ENCODE peak calls at places on chromosome 14, in seven cellular contexts. G is epithelial cell of esophagus, A is Peyer's patch, L is brain microvascular endothelial cell, Y is NB4, Q is PC-9, J is choroid plexus epithelial cell. V is an unnamed sample.

GRCh38 chr14:72715215-72715909 is 178.5 kb downstream of the DPF3 start:
- DNase-seq in G (no peak), A (no peak), L (no peak), Y (peak), Q (no peak), J (no peak), V (no peak)

GRCh38 chr14:77157716-77158115 is 16.1 kb upstream of the ZDHHC22 start:
- DNase-seq in G (no peak), A (peak), L (no peak), Y (no peak), Q (no peak), J (no peak), V (no peak)

GRCh38 chr14:84312551-84312950 is 1217.4 kb upstream of the FLRT2 start:
- DNase-seq in G (no peak), A (no peak), L (no peak), Y (no peak), Q (no peak), J (no peak), V (no peak)

GRCh38 chr14:65745396-65746190 is 333.1 kb downstream of the FUT8 start:
- DNase-seq in G (peak), A (no peak), L (no peak), Y (peak), Q (no peak), J (no peak), V (no peak)

GRCh38 chr14:96688629-96689028 is 108.6 kb upstream of the VRK1 start:
- DNase-seq in G (no peak), A (no peak), L (no peak), Y (peak), Q (no peak), J (no peak), V (no peak)

GRCh38 chr14:76926521-76927251 is 100.5 kb downstream of the LRRC74A start:
- DNase-seq in G (peak), A (peak), L (peak), Y (peak), Q (no peak), J (peak), V (no peak)

GRCh38 chr14:63727231-63727735 is 582 bp downstream of the SGPP1 start:
- DNase-seq in G (peak), A (peak), L (peak), Y (no peak), Q (no peak), J (peak), V (no peak)

GRCh38 chr14:22432348-22432976 is 156.6 kb downstream of the DAD1 start:
- DNase-seq in G (peak), A (no peak), L (peak), Y (peak), Q (peak), J (peak), V (peak)

GRCh38 chr14:52023518-52023917 is 34.2 kb downstream of the RTRAF start:
- DNase-seq in G (peak), A (no peak), L (peak), Y (no peak), Q (no peak), J (peak), V (peak)

GRCh38 chr14:31678421-31679249 is 117.4 kb downstream of the NUBPL start:
- DNase-seq in G (no peak), A (no peak), L (no peak), Y (no peak), Q (no peak), J (no peak), V (no peak)

GRCh38 chr14:91264151-91265150 is 19.9 kb upstream of the GPR68 start:
- DNase-seq in G (no peak), A (no peak), L (no peak), Y (no peak), Q (no peak), J (no peak), V (no peak)

GRCh38 chr14:104224516-104225281 is 86.3 kb downstream of the KIF26A start:
- DNase-seq in G (no peak), A (no peak), L (no peak), Y (peak), Q (no peak), J (peak), V (no peak)
- TF ChIP-seq CTCF in G (no peak), A (peak), L (peak), Y (peak), Q (no peak), J (peak), V (peak)

GRCh38 chr14:102236026-102236425 is 68.9 kb downstream of the MOK start:
- DNase-seq in G (no peak), A (no peak), L (no peak), Y (no peak), Q (no peak), J (no peak), V (no peak)

GRCh38 chr14:102232348-102232625 is 72.7 kb downstream of the MOK start:
- DNase-seq in G (no peak), A (no peak), L (no peak), Y (no peak), Q (no peak), J (no peak), V (no peak)

GRCh38 chr14:102235275-102235897 is 69.6 kb downstream of the MOK start:
- DNase-seq in G (peak), A (peak), L (peak), Y (peak), Q (peak), J (peak), V (peak)

GRCh38 chr14:102233081-102233480 is 71.9 kb downstream of the MOK start:
- DNase-seq in G (no peak), A (no peak), L (no peak), Y (no peak), Q (no peak), J (no peak), V (no peak)

DNA sequence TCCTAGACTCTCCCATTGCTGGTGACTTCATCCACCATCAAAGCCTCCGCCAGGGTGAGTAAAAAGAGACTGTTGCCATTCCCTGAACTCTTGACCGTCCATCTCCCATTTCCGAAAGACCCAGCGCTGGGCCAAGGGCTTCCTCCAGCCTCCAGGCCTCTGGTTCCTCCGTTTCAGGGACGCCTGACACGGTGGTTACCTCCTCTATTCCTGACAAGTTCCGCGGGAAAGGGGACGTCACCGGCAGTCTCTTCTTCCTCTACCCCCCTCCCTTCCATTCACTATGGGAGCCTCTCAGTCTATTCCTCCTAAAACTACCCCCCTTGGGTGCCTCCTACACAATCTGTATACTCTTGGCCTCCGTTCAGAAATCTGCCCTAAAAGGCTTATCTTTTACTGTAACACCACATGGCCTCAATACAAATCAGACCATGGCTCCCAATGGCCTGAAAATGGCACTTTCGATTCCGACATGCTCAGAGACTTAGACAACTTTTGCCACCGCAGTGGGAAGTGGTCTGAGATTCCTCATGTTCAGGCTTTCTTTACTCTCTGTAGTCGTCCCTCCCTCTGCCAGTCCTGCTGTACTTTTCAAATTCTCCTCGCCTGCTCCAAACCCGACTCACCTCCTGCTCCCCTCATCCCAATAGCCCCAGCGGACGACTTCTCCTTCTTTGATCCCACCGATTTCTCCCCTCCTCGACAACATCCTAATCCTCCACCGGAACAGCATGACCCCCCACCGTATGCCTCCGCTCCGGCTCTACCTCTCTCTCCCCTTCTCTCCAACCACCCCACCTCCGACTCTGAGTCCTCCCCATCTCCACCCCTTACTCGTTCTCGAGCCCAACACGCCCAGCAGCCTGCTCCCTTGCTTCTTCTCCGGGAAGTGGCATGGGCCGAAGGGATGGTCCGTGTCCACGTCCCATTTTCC is 70.4 kb downstream of the MOK start:
- DNase-seq in G (no peak), A (no peak), L (no peak), Y (peak), Q (no peak), J (no peak), V (no peak)
- H3K4me3 ChIP-seq in G (no peak), A (no peak), L (peak), Y (peak), Q (no peak), J (peak), V (no peak)

GRCh38 chr14:94180655-94181271 is 6.6 kb downstream of the PPP4R4 start:
- DNase-seq in G (peak), A (no peak), L (peak), Y (peak), Q (no peak), J (peak), V (no peak)
- TF ChIP-seq CTCF in G (peak), A (peak), L (peak), Y (peak), Q (peak), J (peak), V (peak)

GRCh38 chr14:60639677-60640076 is 9.6 kb downstream of the SIX1 start:
- DNase-seq in G (no peak), A (no peak), L (no peak), Y (no peak), Q (no peak), J (no peak), V (no peak)

GRCh38 chr14:60640859-60641721 is 8.2 kb downstream of the SIX1 start:
- DNase-seq in G (no peak), A (no peak), L (no peak), Y (no peak), Q (no peak), J (no peak), V (no peak)

GRCh38 chr14:60634153-60634552 is 15.1 kb downstream of the SIX1 start:
- DNase-seq in G (no peak), A (no peak), L (no peak), Y (no peak), Q (no peak), J (no peak), V (no peak)

GRCh38 chr14:60637138-60637489 is 12.2 kb downstream of the SIX1 start:
- DNase-seq in G (no peak), A (no peak), L (no peak), Y (no peak), Q (no peak), J (no peak), V (no peak)

GRCh38 chr14:60637490-60638452 is 11.5 kb downstream of the SIX1 start:
- DNase-seq in G (peak), A (no peak), L (peak), Y (no peak), Q (no peak), J (peak), V (no peak)
- H3K4me3 ChIP-seq in G (peak), A (no peak), L (peak), Y (no peak), Q (no peak), J (peak), V (no peak)

DNA sequence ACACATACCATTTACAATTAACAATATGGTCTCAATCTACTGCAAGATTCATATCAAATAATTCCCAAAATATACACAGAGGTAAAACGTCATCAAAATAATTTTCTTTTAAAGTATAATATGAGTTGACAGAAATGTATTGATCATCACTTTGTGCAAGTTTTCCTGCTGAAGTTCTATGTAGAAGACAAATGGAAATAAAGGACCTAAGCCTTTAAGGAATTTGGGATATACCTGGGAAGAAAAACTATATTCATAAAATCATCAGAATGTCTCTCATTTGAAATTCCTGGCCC is 61.1 kb upstream of the DAAM1 start:
- DNase-seq in G (no peak), A (no peak), L (no peak), Y (no peak), Q (no peak), J (no peak), V (no peak)
- TF ChIP-seq CTCF in G (no peak), A (no peak), L (no peak), Y (no peak), Q (no peak), J (no peak), V (no peak)

GRCh38 chr14:67962215-67962644 is 142.7 kb downstream of the RAD51B start:
- DNase-seq in G (no peak), A (no peak), L (no peak), Y (peak), Q (no peak), J (peak), V (no peak)
- H3K4me3 ChIP-seq in G (no peak), A (no peak), L (no peak), Y (no peak), Q (no peak), J (no peak), V (no peak)

DNA sequence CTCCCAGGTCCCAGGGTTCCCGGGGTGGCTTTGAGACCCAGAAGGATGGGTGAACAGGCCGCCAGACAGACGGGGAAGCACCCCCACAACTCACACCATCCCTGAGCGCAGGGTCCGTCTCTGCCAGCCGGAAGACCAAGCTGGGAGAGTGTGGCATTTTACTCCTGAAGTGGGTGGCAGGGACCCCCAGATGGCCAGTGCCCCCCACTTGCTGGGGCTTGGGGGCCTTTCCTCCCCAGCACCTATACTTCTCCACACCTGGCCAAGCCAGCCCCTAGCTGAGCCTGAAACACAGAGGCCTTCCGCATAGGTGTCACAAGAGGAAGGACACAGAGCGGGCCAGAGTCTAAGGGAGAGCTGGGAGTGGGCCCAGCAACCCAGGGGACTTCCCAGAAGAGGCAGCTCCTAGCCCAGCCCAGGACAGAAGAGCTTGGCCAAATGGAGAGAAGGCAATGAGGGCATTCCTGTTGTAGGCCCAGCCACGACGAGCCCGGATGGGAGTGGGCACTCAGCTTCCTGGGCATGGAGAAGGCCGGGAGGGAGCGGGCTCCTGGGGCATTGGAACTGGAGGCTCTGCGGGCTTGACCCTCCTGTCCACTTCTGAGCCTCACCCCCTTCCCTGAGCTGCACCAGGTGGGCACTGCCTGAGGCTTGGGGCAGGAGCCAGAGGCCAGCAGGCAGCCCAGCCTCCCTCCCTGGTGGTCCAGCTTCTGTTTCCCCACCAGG is 3.3 kb downstream of the AHNAK2 start:
- DNase-seq in G (no peak), A (no peak), L (no peak), Y (no peak), Q (no peak), J (no peak), V (no peak)
- TF ChIP-seq CTCF in G (no peak), A (no peak), L (no peak), Y (no peak), Q (no peak), J (no peak), V (no peak)

GRCh38 chr14:71107921-71108320 is 200.7 kb downstream of the PCNX1 start:
- DNase-seq in G (no peak), A (no peak), L (no peak), Y (no peak), Q (no peak), J (no peak), V (no peak)

GRCh38 chr14:71108398-71109114 is 201.3 kb downstream of the PCNX1 start:
- DNase-seq in G (no peak), A (no peak), L (no peak), Y (no peak), Q (no peak), J (no peak), V (no peak)

GRCh38 chr14:71103662-71104484 is 196.6 kb downstream of the PCNX1 start:
- DNase-seq in G (peak), A (no peak), L (peak), Y (peak), Q (peak), J (peak), V (no peak)

DNA sequence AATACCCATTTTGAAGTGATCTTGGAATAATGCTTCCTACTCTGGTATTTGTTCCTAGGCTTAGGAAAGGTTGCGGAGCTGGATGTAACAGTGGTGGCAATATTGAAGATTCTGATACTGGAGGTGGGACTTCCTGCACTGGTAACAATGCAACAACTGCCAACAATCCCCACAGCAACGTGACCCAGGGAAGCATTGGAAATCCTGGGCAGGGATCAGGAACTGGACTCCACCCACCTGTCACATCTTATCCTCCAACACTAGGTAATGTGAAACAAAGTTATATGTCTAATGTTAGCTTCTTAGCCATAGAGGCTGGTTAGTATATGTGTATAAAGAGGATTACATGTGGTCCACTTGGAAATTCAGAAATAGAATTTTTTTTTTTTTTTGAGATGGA is 197.9 kb downstream of the PCNX1 start:
- DNase-seq in G (no peak), A (no peak), L (no peak), Y (no peak), Q (no peak), J (no peak), V (no peak)
- H3K4me3 ChIP-seq in G (no peak), A (no peak), L (no peak), Y (no peak), Q (no peak), J (no peak), V (no peak)

GRCh38 chr14:100278702-100279101 is 27.5 kb downstream of the SLC25A29 start:
- DNase-seq in G (peak), A (peak), L (peak), Y (peak), Q (no peak), J (peak), V (peak)
- TF ChIP-seq CTCF in G (no peak), A (no peak), L (peak), Y (no peak), Q (no peak), J (peak), V (peak)

DNA sequence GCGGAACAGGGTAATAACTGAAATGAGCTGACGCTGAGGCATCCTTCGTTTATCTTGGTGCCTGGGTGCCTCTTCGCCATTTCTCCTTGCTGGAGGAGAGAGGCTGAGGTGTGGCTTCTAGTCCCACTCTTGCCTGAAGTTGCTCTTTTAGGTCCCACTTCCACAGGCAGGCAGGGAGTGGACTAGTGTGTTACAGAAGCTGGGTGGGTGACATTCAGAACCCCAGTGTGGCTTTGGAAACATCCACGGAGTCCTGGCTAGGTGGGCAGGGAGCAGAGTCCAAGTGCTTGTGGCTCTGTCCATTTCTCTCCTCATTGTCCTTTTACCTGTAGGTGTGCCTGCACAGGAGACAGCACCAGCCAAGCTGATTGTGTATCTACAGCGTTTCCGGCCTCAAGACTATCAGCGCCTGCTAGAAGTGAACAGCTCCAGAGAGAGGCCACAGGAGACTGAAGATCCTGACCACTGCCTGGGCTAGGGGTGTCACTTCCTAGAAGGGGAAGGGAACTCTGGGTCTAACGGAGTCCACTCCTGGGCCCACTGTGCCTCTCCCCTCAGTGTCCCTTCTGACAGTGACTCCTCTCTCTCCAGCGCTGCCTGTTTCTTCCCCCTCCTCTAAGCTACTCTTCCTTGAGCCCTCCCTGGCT is 2.4 kb downstream of the THTPA start:
- DNase-seq in G (no peak), A (no peak), L (no peak), Y (no peak), Q (no peak), J (no peak), V (no peak)
- H3K4me3 ChIP-seq in G (no peak), A (no peak), L (no peak), Y (no peak), Q (no peak), J (no peak), V (no peak)

V was measured in BJ.